ENCODE peak calls at places on chromosome 15, in eight cellular contexts. J is upper lobe of left lung; D is NCI-H1048; F is GM23248; X is stimulated activated CD4-positive, alpha-beta T cell treated with anti-CD3 and anti-CD28 coated beads, Interleukin-2, amount 100 ng/mL, for 24 hours; W is HTR-8/SVneo; E is NT2/D1; N is ureter. Q is an unnamed sample.

GRCh38 chr15:74199293-74199645 is 3.3 kb downstream of the STRA6 start:
- DNase-seq in E (no peak), X (no peak), W (no peak), F (no peak), N (no peak), D (no peak), J (no peak), Q (no peak)

GRCh38 chr15:62896969-62897486 is 145.5 kb upstream of the TPM1 start:
- DNase-seq in F (peak; percentile 100), J (peak; percentile 86), E (no peak), X (no peak), W (peak; percentile 90), D (peak; percentile 56), N (peak; percentile 95), Q (no peak)

GRCh38 chr15:50627351-50628055 is 59.1 kb downstream of the TRPM7 start:
- DNase-seq in X (no peak), W (no peak), F (peak; percentile 57), E (no peak), D (no peak), N (no peak), J (no peak), Q (no peak)

GRCh38 chr15:39774688-39775267 is 7.9 kb downstream of the FSIP1 start:
- DNase-seq in F (no peak), J (no peak), W (no peak), N (no peak), D (no peak), E (no peak), X (peak; percentile 35), Q (no peak)

GRCh38 chr15:45377630-45378148 is 655 bp downstream of the GATM start:
- DNase-seq in W (peak; percentile 6), D (no peak), X (no peak), J (peak; percentile 45), F (peak; percentile 17), E (no peak), N (peak; percentile 47), Q (no peak)

GRCh38 chr15:39896101-39896500 is 24.0 kb downstream of the GPR176 start:
- DNase-seq in D (no peak), J (no peak), E (no peak), W (no peak), F (peak; percentile 19), X (no peak), N (no peak), Q (no peak)

GRCh38 chr15:42156266-42156922 is at the start of gene PLA2G4F:
- DNase-seq in W (no peak), J (peak; percentile 75), D (no peak), N (peak; percentile 78), F (no peak), E (no peak), X (no peak), Q (no peak)

GRCh38 chr15:64341961-64342360 is 14.0 kb downstream of the CSNK1G1 start:
- DNase-seq in J (no peak), W (no peak), D (no peak), F (no peak), E (no peak), N (no peak), X (no peak), Q (no peak)

GRCh38 chr15:59917504-59918157 is 86.5 kb upstream of the FOXB1 start:
- DNase-seq in X (peak; percentile 75), N (peak; percentile 69), J (no peak), E (peak; percentile 72), D (peak; percentile 56), F (peak; percentile 62), W (peak; percentile 55), Q (peak; percentile 40)

GRCh38 chr15:92711457-92711831 is 55.9 kb upstream of the FAM174B start:
- DNase-seq in N (no peak), D (no peak), F (no peak), J (peak; percentile 78), W (no peak), E (no peak), X (no peak), Q (no peak)

GRCh38 chr15:63347074-63347859 is 34.4 kb downstream of the CA12 start:
- DNase-seq in E (no peak), N (no peak), J (no peak), D (no peak), F (no peak), W (no peak), X (no peak), Q (no peak)

GRCh38 chr15:98083203-98083910 is 122.9 kb downstream of the ARRDC4 start:
- DNase-seq in D (no peak), N (no peak), W (no peak), X (no peak), J (no peak), F (no peak), E (no peak), Q (no peak)

GRCh38 chr15:64690578-64691296 is 84.7 kb downstream of the RBPMS2 start:
- DNase-seq in W (no peak), X (no peak), D (no peak), F (no peak), N (no peak), E (no peak), J (no peak), Q (no peak)

GRCh38 chr15:42037650-42038049 is 16.8 kb upstream of the PLA2G4E start:
- DNase-seq in J (no peak), F (peak; percentile 14), D (no peak), N (peak; percentile 76), W (no peak), E (no peak), X (no peak), Q (no peak)

GRCh38 chr15:87846746-87847145 is 409.8 kb downstream of the NTRK3 start:
- DNase-seq in N (no peak), X (no peak), J (no peak), W (no peak), D (no peak), E (no peak), F (peak; percentile 54), Q (no peak)

GRCh38 chr15:80177151-80177550 is 24.4 kb downstream of the FAH start:
- DNase-seq in X (no peak), E (no peak), N (no peak), D (no peak), F (peak; percentile 69), J (no peak), W (no peak), Q (no peak)

GRCh38 chr15:73518876-73519594 is 76.1 kb downstream of the REC114 start:
- DNase-seq in E (no peak), D (no peak), N (no peak), J (no peak), X (no peak), W (no peak), F (no peak), Q (no peak)

GRCh38 chr15:79084308-79084968 is 6.1 kb downstream of the RASGRF1 start:
- DNase-seq in D (no peak), W (no peak), N (no peak), X (no peak), J (no peak), E (no peak), F (no peak), Q (no peak)

GRCh38 chr15:43292375-43293078 is 25.8 kb upstream of the TGM5 start:
- DNase-seq in J (no peak), D (no peak), E (no peak), F (peak; percentile 67), X (no peak), N (no peak), W (no peak), Q (no peak)

GRCh38 chr15:52171386-52171785 is 19.8 kb downstream of the GNB5 start:
- DNase-seq in W (no peak), D (no peak), F (peak; percentile 35), J (no peak), N (no peak), X (no peak), E (no peak), Q (no peak)

GRCh38 chr15:27576576-27576975 is 522.5 kb downstream of the OCA2 start:
- DNase-seq in W (no peak), D (no peak), E (no peak), X (no peak), N (no peak), J (no peak), F (no peak), Q (no peak)

GRCh38 chr15:66841953-66842681 is 140.1 kb downstream of the SMAD6 start:
- DNase-seq in N (peak; percentile 92), D (no peak), F (peak; percentile 98), X (peak; percentile 28), J (peak; percentile 97), E (no peak), W (peak; percentile 71), Q (no peak)

GRCh38 chr15:20356444-20357138 is 185.0 kb downstream of the GOLGA6L6 start:
- DNase-seq in E (peak; percentile 72), D (no peak), J (peak; percentile 90), W (no peak), X (peak; percentile 88), N (peak; percentile 78), F (peak; percentile 50), Q (peak; percentile 63)

GRCh38 chr15:82952156-82953081 is at the start of gene HOMER2:
- DNase-seq in W (peak; percentile 39), D (no peak), X (no peak), J (peak; percentile 91), E (no peak), N (no peak), F (peak; percentile 69), Q (peak; percentile 29)

GRCh38 chr15:100215031-100215842 is 126.5 kb downstream of the ADAMTS17 start:
- DNase-seq in N (no peak), X (no peak), D (no peak), J (no peak), E (no peak), W (no peak), F (no peak), Q (no peak)

GRCh38 chr15:95944193-95944592 is 386.3 kb upstream of the NR2F2 start:
- DNase-seq in E (no peak), F (no peak), J (no peak), W (no peak), X (no peak), D (no peak), N (no peak), Q (no peak)

GRCh38 chr15:38818156-38818745 is 253.6 kb upstream of the RASGRP1 start:
- DNase-seq in D (no peak), F (no peak), J (peak; percentile 16), N (no peak), X (no peak), E (no peak), W (no peak), Q (no peak)

GRCh38 chr15:82999905-83000671 is 11.4 kb downstream of the C15orf40 start:
- DNase-seq in N (no peak), W (peak; percentile 47), X (peak; percentile 35), D (no peak), E (no peak), F (peak; percentile 82), J (no peak), Q (no peak)

GRCh38 chr15:43215961-43216360 is 4.9 kb downstream of the EPB42 start:
- DNase-seq in X (no peak), F (peak; percentile 66), E (no peak), J (no peak), W (no peak), D (no peak), N (no peak), Q (no peak)

GRCh38 chr15:34109775-34110663 is 8.1 kb downstream of the PGBD4 start:
- DNase-seq in D (no peak), F (peak; percentile 67), W (peak; percentile 17), X (no peak), E (peak; percentile 11), J (no peak), N (no peak), Q (no peak)

GRCh38 chr15:40118473-40118872 is 9.8 kb upstream of the BMF start:
- DNase-seq in E (no peak), F (no peak), X (no peak), D (no peak), J (no peak), N (no peak), W (no peak), Q (no peak)